ENCODE peak calls at places on chromosome 2, in ten cellular contexts. Z is coronary artery; C is activated T-helper 1 cell treated with anti-CD3 and anti-CD28 coated beads, Interleukin-2, amount 50 U/mL, for 16 hours; V is tibial artery; E is NCI-H510A; M is activated naive CD4-positive, alpha-beta T cell; U is glutamatergic neuron; I is stimulated activated naive CD8-positive, alpha-beta T cell treated with anti-CD3 and anti-CD28 coated beads, Interleukin-15, Interleukin-2, amounts not matched to agents 100 U/mL and 50 U/mL, for 24 hours; F is Calu3; O is anterior cingulate cortex. J is an unnamed sample.

GRCh38 chr2:15816226-15816625 is 124.1 kb upstream of the MYCN start:
- DNase-seq in Z (no peak), C (no peak), V (no peak), E (no peak), M (no peak), U (no peak), I (no peak), F (no peak), O (no peak), J (no peak)

GRCh38 chr2:231621051-231621879 is 28.6 kb downstream of the TEX44 start:
- DNase-seq in Z (no peak), C (no peak), V (no peak), E (peak), M (no peak), U (no peak), I (no peak), F (peak), O (peak), J (no peak)

GRCh38 chr2:132656213-132656612 is 13.8 kb downstream of the LYPD1 start:
- DNase-seq in Z (no peak), C (no peak), V (no peak), E (no peak), M (no peak), U (no peak), I (no peak), F (no peak), O (no peak), J (no peak)

GRCh38 chr2:42141687-42142475 is 27.3 kb upstream of the EML4 start:
- DNase-seq in Z (no peak), C (no peak), V (peak), E (peak), M (no peak), U (no peak), I (no peak), F (no peak), O (no peak), J (no peak)

GRCh38 chr2:57278451-57278850 is 768.2 kb upstream of the VRK2 start:
- DNase-seq in Z (no peak), C (no peak), V (no peak), E (no peak), M (no peak), U (no peak), I (no peak), F (no peak), O (no peak), J (no peak)

GRCh38 chr2:3942841-3943240 is 239.5 kb downstream of the DCDC2C start:
- DNase-seq in Z (no peak), C (no peak), V (no peak), E (no peak), M (no peak), U (no peak), I (no peak), F (no peak), O (no peak), J (no peak)

GRCh38 chr2:200302940-200303727 is 3.4 kb upstream of the SPATS2L start:
- DNase-seq in Z (no peak), C (no peak), V (no peak), E (no peak), M (no peak), U (no peak), I (no peak), F (peak), O (no peak), J (no peak)

GRCh38 chr2:144642106-144642505 is 122.2 kb upstream of the ZEB2 start:
- DNase-seq in Z (no peak), C (no peak), V (no peak), E (no peak), M (no peak), U (no peak), I (no peak), F (no peak), O (no peak), J (no peak)

GRCh38 chr2:65300772-65301711 is 73.4 kb downstream of the ACTR2 start:
- DNase-seq in Z (peak), C (peak), V (peak), E (no peak), M (peak), U (peak), I (peak), F (no peak), O (peak), J (peak)

GRCh38 chr2:236715511-236715961 is 145.9 kb downstream of the ACKR3 start:
- DNase-seq in Z (no peak), C (no peak), V (peak), E (no peak), M (no peak), U (no peak), I (no peak), F (no peak), O (no peak), J (no peak)

GRCh38 chr2:232204457-232204931 is 174.1 kb upstream of the ALPP start:
- DNase-seq in Z (no peak), C (no peak), V (no peak), E (no peak), M (no peak), U (no peak), I (no peak), F (no peak), O (peak), J (no peak)

GRCh38 chr2:28219736-28220364 is 172.8 kb upstream of the FOSL2 start:
- DNase-seq in Z (no peak), C (no peak), V (no peak), E (no peak), M (no peak), U (no peak), I (no peak), F (no peak), O (no peak), J (no peak)

GRCh38 chr2:34337735-34338134 is 738.6 kb upstream of the FAM98A start:
- DNase-seq in Z (no peak), C (no peak), V (no peak), E (no peak), M (no peak), U (no peak), I (no peak), F (no peak), O (no peak), J (no peak)

GRCh38 chr2:37523861-37524362 is 147.5 kb downstream of the CDC42EP3 start:
- DNase-seq in Z (no peak), C (no peak), V (peak), E (no peak), M (no peak), U (no peak), I (no peak), F (no peak), O (no peak), J (no peak)

GRCh38 chr2:231890896-231891513 is 35.2 kb downstream of the NPPC start:
- DNase-seq in Z (no peak), C (no peak), V (peak), E (peak), M (no peak), U (no peak), I (no peak), F (no peak), O (no peak), J (no peak)

GRCh38 chr2:46837112-46837454 is 78.5 kb downstream of the MCFD2 start:
- DNase-seq in Z (no peak), C (no peak), V (peak), E (no peak), M (no peak), U (no peak), I (no peak), F (no peak), O (no peak), J (no peak)

GRCh38 chr2:27378096-27378808 is 2.3 kb downstream of the ZNF513 start:
- DNase-seq in Z (no peak), C (no peak), V (no peak), E (no peak), M (no peak), U (no peak), I (no peak), F (peak), O (peak), J (no peak)

GRCh38 chr2:114192362-114192761 is 250.1 kb upstream of the DPP10 start:
- DNase-seq in Z (no peak), C (no peak), V (no peak), E (no peak), M (no peak), U (no peak), I (no peak), F (no peak), O (no peak), J (no peak)

GRCh38 chr2:191677091-191677645 is 768 bp upstream of the NABP1 start:
- DNase-seq in Z (no peak), C (no peak), V (no peak), E (no peak), M (no peak), U (no peak), I (peak), F (peak), O (no peak), J (no peak)

GRCh38 chr2:95277246-95277906 is 3.1 kb downstream of the PROM2 start:
- DNase-seq in Z (no peak), C (no peak), V (peak), E (no peak), M (no peak), U (peak), I (no peak), F (no peak), O (no peak), J (no peak)

GRCh38 chr2:164812378-164812777 is 29.2 kb downstream of the COBLL1 start:
- DNase-seq in Z (no peak), C (no peak), V (no peak), E (no peak), M (no peak), U (no peak), I (no peak), F (no peak), O (no peak), J (no peak)

GRCh38 chr2:179695486-179695885 is 165.9 kb downstream of the ZNF385B start:
- DNase-seq in Z (no peak), C (no peak), V (no peak), E (no peak), M (no peak), U (no peak), I (no peak), F (no peak), O (no peak), J (no peak)

GRCh38 chr2:96832751-96833507 is 10.9 kb downstream of the ANKRD23 start:
- DNase-seq in Z (peak), C (no peak), V (peak), E (peak), M (no peak), U (peak), I (no peak), F (peak), O (no peak), J (no peak)

GRCh38 chr2:47785986-47786385 is 3.0 kb downstream of the MSH6 start:
- DNase-seq in Z (peak), C (no peak), V (no peak), E (no peak), M (no peak), U (no peak), I (no peak), F (no peak), O (no peak), J (no peak)

GRCh38 chr2:105287692-105288091 is 41.8 kb downstream of the TGFBRAP1 start:
- DNase-seq in Z (no peak), C (no peak), V (no peak), E (no peak), M (no peak), U (peak), I (peak), F (peak), O (no peak), J (no peak)

GRCh38 chr2:55733335-55733734 is 39.7 kb upstream of the PNPT1 start:
- DNase-seq in Z (no peak), C (no peak), V (no peak), E (no peak), M (no peak), U (no peak), I (no peak), F (no peak), O (no peak), J (no peak)

GRCh38 chr2:181241366-181241765 is 215.8 kb upstream of the ITGA4 start:
- DNase-seq in Z (no peak), C (no peak), V (no peak), E (no peak), M (no peak), U (no peak), I (no peak), F (no peak), O (no peak), J (no peak)

GRCh38 chr2:220586980-220587549 is 959.6 kb downstream of the SLC4A3 start:
- DNase-seq in Z (no peak), C (no peak), V (no peak), E (no peak), M (no peak), U (no peak), I (no peak), F (no peak), O (no peak), J (no peak)

GRCh38 chr2:214169736-214170135 is 241.1 kb upstream of the VWC2L start:
- DNase-seq in Z (no peak), C (no peak), V (no peak), E (no peak), M (no peak), U (no peak), I (no peak), F (no peak), O (no peak), J (no peak)

J was measured in activated B cell treated with CpG ODN at 0.5 μM for 24 hours.